ENCODE peak calls at places on chromosomes 3 and 15, in seven cellular contexts. U is osteocyte, Q is RWPE1, A is fibroblast of pulmonary artery, G is AG04450, C is cardiac fibroblast, T is tibial nerve. R is an unnamed sample.

GRCh38 chr3:46867550-46867898 is 4.3 kb upstream of the MYL3 start:
- DNase-seq in U (no peak), Q (no peak), A (peak), G (no peak), C (peak), T (peak), R (no peak)

GRCh38 chr3:32276279-32276841 is 37.9 kb downstream of the CMTM8 start:
- DNase-seq in U (no peak), Q (no peak), A (peak), G (no peak), C (peak), T (no peak), R (peak)

GRCh38 chr15:64634020-64634419 is 141.4 kb downstream of the RBPMS2 start:
- DNase-seq in U (no peak), Q (no peak), A (no peak), G (no peak), C (no peak), T (no peak), R (no peak)

GRCh38 chr3:29186131-29186599 is 94.7 kb upstream of the RBMS3 start:
- DNase-seq in U (no peak), Q (peak), A (peak), G (peak), C (peak), T (no peak), R (peak)

GRCh38 chr3:186939536-186939935 is 9.2 kb downstream of the ST6GAL1 start:
- DNase-seq in U (no peak), Q (no peak), A (no peak), G (no peak), C (no peak), T (no peak), R (no peak)

GRCh38 chr3:73498764-73499622 is 125.7 kb downstream of the PDZRN3 start:
- DNase-seq in U (no peak), Q (no peak), A (no peak), G (no peak), C (no peak), T (no peak), R (peak)

GRCh38 chr3:138328341-138328740 is 1.3 kb downstream of the NME9 start:
- DNase-seq in U (peak), Q (no peak), A (peak), G (no peak), C (peak), T (no peak), R (no peak)

GRCh38 chr15:28246605-28247004 is 75.4 kb downstream of the HERC2 start:
- DNase-seq in U (no peak), Q (no peak), A (no peak), G (no peak), C (no peak), T (no peak), R (no peak)

GRCh38 chr3:88744896-88745295 is 362.5 kb upstream of the EPHA3 start:
- DNase-seq in U (no peak), Q (no peak), A (no peak), G (no peak), C (no peak), T (no peak), R (no peak)

GRCh38 chr3:98986073-98986472 is 84.6 kb upstream of the DCBLD2 start:
- DNase-seq in U (no peak), Q (peak), A (peak), G (peak), C (peak), T (no peak), R (peak)

DNA sequence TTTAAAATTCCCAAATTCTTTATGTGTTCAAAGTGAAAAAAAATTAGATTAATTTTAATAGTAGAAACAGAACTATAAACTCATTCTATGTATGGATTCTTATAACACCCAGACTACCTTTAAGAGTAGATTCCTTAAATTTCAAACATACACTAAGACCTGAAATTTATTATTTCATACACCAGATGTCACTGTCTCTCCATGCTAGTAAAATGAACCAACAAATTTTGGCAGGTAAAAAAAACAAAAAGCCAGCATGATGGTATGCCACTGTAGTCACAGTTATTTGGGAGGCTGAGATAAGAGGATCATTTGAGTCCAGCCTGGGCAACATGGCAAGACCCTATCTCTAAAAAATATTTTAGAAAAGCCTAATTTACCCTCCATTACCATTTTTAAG is 461.3 kb upstream of the NAALADL2 start:
- DNase-seq in U (no peak), Q (peak), A (peak), G (no peak), C (peak), T (no peak), R (peak)
- TF ChIP-seq CTCF in U (peak), Q (peak), A (peak), G (peak), C (peak), T (peak), R (peak)

GRCh38 chr3:182709306-182709705 is 84.0 kb upstream of the ATP11B start:
- DNase-seq in U (no peak), Q (no peak), A (no peak), G (no peak), C (no peak), T (no peak), R (no peak)

GRCh38 chr3:182708810-182709209 is 84.5 kb upstream of the ATP11B start:
- DNase-seq in U (no peak), Q (no peak), A (no peak), G (no peak), C (no peak), T (no peak), R (no peak)

GRCh38 chr3:182703233-182703632 is 90.1 kb upstream of the ATP11B start:
- DNase-seq in U (no peak), Q (no peak), A (no peak), G (no peak), C (no peak), T (no peak), R (no peak)

GRCh38 chr3:182702216-182702615 is 91.1 kb upstream of the ATP11B start:
- DNase-seq in U (no peak), Q (no peak), A (no peak), G (no peak), C (no peak), T (no peak), R (no peak)

DNA sequence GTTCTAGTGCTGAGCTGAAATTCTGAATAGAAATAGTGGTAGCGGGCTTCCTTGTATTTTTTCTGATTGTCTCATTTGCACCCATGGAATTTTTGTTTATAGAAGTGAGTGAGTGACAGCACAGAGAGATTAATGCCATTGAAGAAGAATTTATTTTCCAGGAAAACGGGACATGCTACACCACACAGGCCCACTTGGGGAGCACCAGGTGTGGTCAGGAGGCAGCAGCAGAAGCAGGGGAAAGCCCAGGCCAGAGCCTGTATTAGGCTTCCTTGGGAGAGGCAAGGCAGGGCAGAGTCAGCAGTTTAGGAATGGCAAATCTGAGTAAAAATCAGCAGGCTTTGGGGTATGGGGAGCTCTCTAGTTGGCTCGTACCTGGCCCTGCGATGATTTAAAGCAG is 88.4 kb upstream of the ATP11B start:
- DNase-seq in U (no peak), Q (no peak), A (no peak), G (no peak), C (no peak), T (no peak), R (no peak)
- TF ChIP-seq CTCF in U (no peak), Q (no peak), A (no peak), G (no peak), C (peak), T (no peak), R (no peak)

GRCh38 chr3:13313813-13314212 is 106.3 kb downstream of the NUP210 start:
- DNase-seq in U (no peak), Q (no peak), A (no peak), G (no peak), C (no peak), T (no peak), R (no peak)

GRCh38 chr3:13305623-13306022 is 114.5 kb downstream of the NUP210 start:
- DNase-seq in U (no peak), Q (no peak), A (no peak), G (no peak), C (no peak), T (no peak), R (no peak)

GRCh38 chr3:13307041-13307440 is 113.1 kb downstream of the NUP210 start:
- DNase-seq in U (no peak), Q (no peak), A (no peak), G (no peak), C (no peak), T (no peak), R (no peak)

GRCh38 chr3:13308406-13308805 is 111.7 kb downstream of the NUP210 start:
- DNase-seq in U (no peak), Q (no peak), A (peak), G (no peak), C (peak), T (no peak), R (peak)

DNA sequence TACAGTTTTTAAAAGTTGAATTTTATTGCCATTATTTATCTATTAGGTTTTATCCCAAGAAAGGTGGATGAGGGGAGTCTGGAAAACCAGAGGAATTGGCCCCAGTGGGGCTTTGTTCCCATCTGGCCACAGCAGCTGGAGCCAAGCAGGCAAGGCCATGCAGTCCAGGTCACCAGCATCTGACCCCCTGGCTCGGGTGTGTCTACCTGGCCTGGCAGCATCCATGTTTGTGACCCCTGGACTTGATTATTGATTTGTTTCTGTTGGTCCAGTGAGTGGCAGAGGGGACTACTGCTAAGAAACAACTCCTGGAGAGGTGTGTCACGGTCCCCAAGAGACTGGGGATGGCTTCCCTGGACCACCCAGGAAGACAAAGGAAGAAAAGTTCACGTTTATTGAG is 111.1 kb downstream of the NUP210 start:
- DNase-seq in U (no peak), Q (no peak), A (no peak), G (no peak), C (no peak), T (no peak), R (no peak)
- TF ChIP-seq CTCF in U (no peak), Q (no peak), A (no peak), G (no peak), C (no peak), T (no peak), R (no peak)

GRCh38 chr15:92082217-92082843 is 228.8 kb downstream of the SLCO3A1 start:
- DNase-seq in U (no peak), Q (peak), A (peak), G (peak), C (peak), T (no peak), R (peak)
- TF ChIP-seq CTCF in U (peak), Q (peak), A (peak), G (peak), C (peak), T (peak), R (peak)

GRCh38 chr3:102570551-102570950 is 135.7 kb downstream of the ZPLD1 start:
- DNase-seq in U (no peak), Q (no peak), A (no peak), G (no peak), C (no peak), T (no peak), R (no peak)

GRCh38 chr3:102573483-102574028 is 138.7 kb downstream of the ZPLD1 start:
- DNase-seq in U (no peak), Q (no peak), A (no peak), G (no peak), C (no peak), T (no peak), R (no peak)

GRCh38 chr3:102571985-102572384 is 137.2 kb downstream of the ZPLD1 start:
- DNase-seq in U (no peak), Q (no peak), A (no peak), G (no peak), C (no peak), T (no peak), R (no peak)

GRCh38 chr3:102574355-102574754 is 139.5 kb downstream of the ZPLD1 start:
- DNase-seq in U (no peak), Q (no peak), A (no peak), G (no peak), C (no peak), T (no peak), R (no peak)

GRCh38 chr3:102571030-102571429 is 136.2 kb downstream of the ZPLD1 start:
- DNase-seq in U (no peak), Q (no peak), A (no peak), G (no peak), C (no peak), T (no peak), R (no peak)
- TF ChIP-seq CTCF in U (no peak), Q (no peak), A (no peak), G (no peak), C (no peak), T (no peak), R (no peak)

GRCh38 chr3:37833790-37834189 is 27.9 kb upstream of the CTDSPL start:
- DNase-seq in U (no peak), Q (no peak), A (no peak), G (no peak), C (no peak), T (no peak), R (no peak)
- TF ChIP-seq CTCF in U (no peak), Q (no peak), A (peak), G (no peak), C (peak), T (no peak), R (no peak)

DNA sequence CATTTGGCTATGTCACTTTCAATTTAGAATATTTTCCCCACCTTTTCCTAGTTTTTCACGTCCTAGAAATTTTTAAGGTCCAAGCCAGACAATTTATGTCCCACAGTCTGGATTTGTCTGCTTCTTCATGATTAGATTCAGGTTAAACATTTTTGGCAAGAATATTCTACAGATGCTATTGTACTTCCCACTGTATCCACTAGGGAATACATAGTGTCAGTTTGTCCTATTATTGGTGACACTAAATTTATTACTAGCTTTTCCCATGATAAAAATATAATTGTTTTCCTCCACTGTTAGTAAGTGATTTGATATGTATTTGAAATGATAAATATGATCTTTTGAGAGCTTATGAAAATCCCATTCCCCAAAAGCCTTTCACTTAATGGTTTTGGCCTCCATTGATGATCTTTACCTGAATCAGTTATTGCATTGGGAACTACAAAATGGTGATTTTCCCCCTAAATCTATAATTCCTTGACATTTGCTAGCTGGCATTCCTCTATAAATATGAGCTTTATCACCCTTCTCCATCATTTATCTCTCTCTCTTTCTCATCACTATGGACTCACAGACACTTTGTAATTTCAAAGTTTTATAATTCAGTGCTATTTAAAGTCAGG is 8.3 kb downstream of the ARL14 start:
- DNase-seq in U (no peak), Q (no peak), A (no peak), G (no peak), C (no peak), T (no peak), R (no peak)
- TF ChIP-seq CTCF in U (peak), Q (peak), A (peak), G (peak), C (peak), T (no peak), R (peak)

GRCh38 chr3:42698911-42699230 is 3.7 kb downstream of the HHATL start:
- DNase-seq in U (peak), Q (no peak), A (no peak), G (no peak), C (no peak), T (no peak), R (peak)

GRCh38 chr3:42698216-42698910 is 4.2 kb downstream of the HHATL start:
- DNase-seq in U (no peak), Q (no peak), A (no peak), G (no peak), C (no peak), T (no peak), R (no peak)

GRCh38 chr3:42699511-42699971 is 3.1 kb downstream of the HHATL start:
- DNase-seq in U (peak), Q (no peak), A (no peak), G (no peak), C (no peak), T (no peak), R (no peak)

GRCh38 chr3:42696356-42697301 is 6.0 kb downstream of the HHATL start:
- DNase-seq in U (peak), Q (no peak), A (no peak), G (no peak), C (no peak), T (no peak), R (no peak)

GRCh38 chr3:42697326-42698051 is 5.1 kb downstream of the HHATL start:
- DNase-seq in U (peak), Q (no peak), A (no peak), G (no peak), C (no peak), T (no peak), R (no peak)
- TF ChIP-seq CTCF in U (no peak), Q (no peak), A (no peak), G (no peak), C (no peak), T (no peak), R (no peak)

R was measured in MCF 10A.